ENCODE peak calls at places on chromosome 21, in seven cellular contexts. I is Karpas-422, T is endodermal cell, K is lower lobe of right lung, P is GM23248, Y is PC-9, J is IMR-90. S is an unnamed sample.

GRCh38 chr21:17512245-17513213 is at the start of gene CXADR:
- DNase-seq in I (no peak), T (peak; percentile 97), K (peak; percentile 92), P (peak; percentile 32), Y (peak; percentile 92), J (no peak), S (peak; percentile 97)

GRCh38 chr21:43864313-43864805 is 664 bp upstream of the AGPAT3 start:
- DNase-seq in I (peak; percentile 65), T (peak; percentile 84), K (peak; percentile 79), P (peak; percentile 66), Y (peak; percentile 54), J (peak; percentile 16), S (peak; percentile 94)

GRCh38 chr21:44748621-44749020 is 37.2 kb upstream of the TSPEAR start:
- DNase-seq in I (no peak), T (peak; percentile 93), K (no peak), P (no peak), Y (no peak), J (no peak), S (peak; percentile 93)

GRCh38 chr21:29209696-29210095 is 79.3 kb downstream of the MAP3K7CL start:
- DNase-seq in I (no peak), T (no peak), K (no peak), P (peak; percentile 66), Y (no peak), J (peak; percentile 78), S (no peak)

GRCh38 chr21:39196838-39197237 is 13.6 kb upstream of the PSMG1 start:
- DNase-seq in I (no peak), T (no peak), K (no peak), P (no peak), Y (no peak), J (no peak), S (no peak)

GRCh38 chr21:41764558-41765392 is 2.1 kb downstream of the RIPK4 start:
- DNase-seq in I (no peak), T (peak; percentile 49), K (no peak), P (no peak), Y (peak; percentile 38), J (no peak), S (peak; percentile 43)

GRCh38 chr21:39633043-39633442 is 20.3 kb downstream of the B3GALT5 start:
- DNase-seq in I (no peak), T (no peak), K (no peak), P (peak; percentile 63), Y (no peak), J (peak; percentile 52), S (no peak)

GRCh38 chr21:38869196-38869595 is 63.5 kb downstream of the ETS2 start:
- DNase-seq in I (no peak), T (no peak), K (no peak), P (no peak), Y (no peak), J (no peak), S (no peak)

GRCh38 chr21:19261731-19262367 is 858.3 kb upstream of the TMPRSS15 start:
- DNase-seq in I (no peak), T (no peak), K (no peak), P (no peak), Y (no peak), J (no peak), S (no peak)

GRCh38 chr21:8993284-8993942 is 1528.0 kb upstream of the TPTE start:
- DNase-seq in I (peak; percentile 39), T (no peak), K (no peak), P (no peak), Y (no peak), J (no peak), S (no peak)

GRCh38 chr21:15558884-15559283 is 170.9 kb upstream of the USP25 start:
- DNase-seq in I (no peak), T (no peak), K (no peak), P (no peak), Y (no peak), J (no peak), S (no peak)

GRCh38 chr21:23921670-23922418 is 1685.4 kb downstream of the MRPL39 start:
- DNase-seq in I (no peak), T (no peak), K (no peak), P (no peak), Y (no peak), J (no peak), S (no peak)

GRCh38 chr21:41726970-41727783 is 39.7 kb downstream of the RIPK4 start:
- DNase-seq in I (no peak), T (no peak), K (no peak), P (peak; percentile 89), Y (peak; percentile 89), J (peak; percentile 42), S (peak; percentile 66)

GRCh38 chr21:25518491-25518911 is 88.8 kb downstream of the MRPL39 start:
- DNase-seq in I (no peak), T (peak; percentile 71), K (no peak), P (no peak), Y (no peak), J (no peak), S (no peak)

GRCh38 chr21:29416268-29416667 is 117.5 kb downstream of the BACH1 start:
- DNase-seq in I (no peak), T (no peak), K (no peak), P (peak; percentile 20), Y (no peak), J (no peak), S (no peak)

GRCh38 chr21:38811257-38811656 is 5.5 kb downstream of the ETS2 start:
- DNase-seq in I (no peak), T (no peak), K (no peak), P (peak; percentile 97), Y (no peak), J (peak; percentile 95), S (no peak)

DNA sequence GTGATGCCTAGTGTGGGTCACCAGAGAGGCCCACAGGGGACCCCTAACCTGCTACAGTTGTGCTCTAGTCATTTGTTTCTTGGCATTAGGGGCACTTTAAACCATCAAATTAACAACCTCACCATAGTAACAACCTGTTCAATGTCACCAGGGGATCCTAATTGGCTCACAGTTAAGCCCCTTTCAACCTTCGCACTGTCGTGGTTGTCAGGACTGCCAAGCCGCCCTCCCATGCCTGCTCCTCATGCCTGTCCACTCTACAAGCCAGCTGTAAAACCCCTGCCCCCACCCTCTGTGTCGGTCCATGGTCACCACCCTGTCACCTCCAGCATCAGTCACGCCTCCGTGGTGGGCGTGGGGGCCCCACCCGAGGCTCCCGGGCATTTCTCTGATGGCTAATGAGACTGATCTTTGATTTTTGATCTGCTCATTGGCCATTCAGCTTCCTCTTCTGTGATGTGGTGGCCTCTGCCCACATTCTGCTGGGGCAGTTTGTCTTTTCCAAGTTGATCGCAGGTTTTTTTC is 96.6 kb downstream of the WDR4 start:
- DNase-seq in I (no peak), T (no peak), K (no peak), P (no peak), Y (no peak), J (no peak), S (peak; percentile 56)
- H3K27me3 ChIP-seq in I (no peaks in the 10 kb centered on the region), T (peaks cover 10% of the 10 kb centered on the region), K (no peaks in the 10 kb centered on the region), P (peaks cover 59% of the 10 kb centered on the region), Y (peaks cover 6% of the 10 kb centered on the region), J (peaks cover 53% of the 10 kb centered on the region), S (peaks cover 8% of the 10 kb centered on the region)

GRCh38 chr21:33948096-33948950 is 32.7 kb upstream of the ATP5PO start:
- DNase-seq in I (peak; percentile 66), T (peak; percentile 93), K (peak; percentile 69), P (peak; percentile 79), Y (no peak), J (peak; percentile 30), S (peak; percentile 62)
- H3K4me3 ChIP-seq in I (no peak overlapping the region), T (peak overlapping the region; percentile 62), K (peak overlapping the region; percentile 24), P (peak overlapping the region; percentile 69), Y (peak overlapping the region; percentile 40), J (no peak overlapping the region), S (peak overlapping the region; percentile 16)

GRCh38 chr21:45999581-46000181 is 18.1 kb downstream of the COL6A1 start:
- DNase-seq in I (no peak), T (peak; percentile 26), K (no peak), P (peak; percentile 16), Y (no peak), J (no peak), S (no peak)

GRCh38 chr21:45997495-45998275 is 16.1 kb downstream of the COL6A1 start:
- DNase-seq in I (no peak), T (peak; percentile 42), K (peak; percentile 43), P (no peak), Y (no peak), J (no peak), S (no peak)

GRCh38 chr21:45998871-45999580 is 17.5 kb downstream of the COL6A1 start:
- DNase-seq in I (no peak), T (peak; percentile 35), K (peak; percentile 41), P (no peak), Y (no peak), J (no peak), S (no peak)

GRCh38 chr21:45997205-45997494 is 15.6 kb downstream of the COL6A1 start:
- DNase-seq in I (no peak), T (no peak), K (peak; percentile 42), P (no peak), Y (no peak), J (no peak), S (no peak)

DNA sequence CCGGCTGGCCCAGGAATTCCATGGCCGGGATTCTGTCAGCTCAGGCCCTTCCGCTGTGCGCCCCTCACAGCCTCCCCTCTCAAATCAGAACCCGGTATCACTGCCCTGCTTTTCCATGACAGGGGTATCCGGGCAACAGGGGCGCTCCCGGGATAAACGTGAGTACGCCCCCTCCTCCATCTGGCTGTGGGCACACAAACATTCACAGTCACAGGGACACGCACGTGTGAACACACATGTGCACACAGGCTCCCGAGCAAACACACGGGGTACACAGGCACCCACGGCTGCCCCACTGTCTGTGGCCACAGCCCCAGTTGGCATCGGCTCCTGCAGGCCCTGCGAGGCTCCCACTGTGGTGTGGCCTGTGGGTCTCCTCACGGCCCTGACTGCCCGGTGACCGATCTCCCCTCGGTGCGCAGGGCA is 16.7 kb downstream of the COL6A1 start:
- DNase-seq in I (no peak), T (no peak), K (no peak), P (no peak), Y (no peak), J (no peak), S (no peak)
- H3K36me3 ChIP-seq in I (no peaks in the 10 kb centered on the region), T (no peaks in the 10 kb centered on the region), K (peaks cover 42% of the 10 kb centered on the region), P (peaks cover 24% of the 10 kb centered on the region), Y (no peaks in the 10 kb centered on the region), J (peaks cover 97% of the 10 kb centered on the region), S (no peaks in the 10 kb centered on the region)

GRCh38 chr21:31993826-31994791 is 121.3 kb downstream of the HUNK start:
- DNase-seq in I (no peak), T (no peak), K (no peak), P (peak; percentile 25), Y (no peak), J (peak; percentile 33), S (no peak)

GRCh38 chr21:31987696-31988095 is 114.9 kb downstream of the HUNK start:
- DNase-seq in I (no peak), T (no peak), K (no peak), P (no peak), Y (no peak), J (no peak), S (no peak)

GRCh38 chr21:31988492-31989285 is 115.9 kb downstream of the HUNK start:
- DNase-seq in I (no peak), T (no peak), K (no peak), P (peak; percentile 73), Y (no peak), J (peak; percentile 32), S (no peak)

GRCh38 chr21:31991356-31992331 is 118.8 kb downstream of the HUNK start:
- DNase-seq in I (no peak), T (peak; percentile 85), K (no peak), P (no peak), Y (no peak), J (no peak), S (peak; percentile 63)

DNA sequence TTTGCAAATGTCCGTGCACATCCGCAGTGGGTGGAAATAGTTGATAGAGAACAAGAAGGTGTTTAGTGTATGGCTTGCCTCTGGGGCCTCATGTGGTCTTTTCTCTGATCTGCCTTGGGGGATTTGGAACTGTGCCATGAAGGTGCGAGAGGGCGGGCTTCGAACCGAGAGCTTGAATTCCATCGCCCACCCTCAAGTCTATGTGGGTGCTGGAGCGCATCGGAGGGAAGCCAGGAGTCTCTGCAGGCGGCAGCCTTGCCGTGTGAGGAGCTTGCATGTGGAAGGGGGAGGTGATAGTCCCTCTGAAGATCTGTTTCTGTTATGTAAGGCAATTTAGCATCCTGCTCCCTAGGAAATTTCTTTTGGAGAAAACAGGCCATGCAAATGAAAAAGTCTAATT is 119.6 kb downstream of the HUNK start:
- DNase-seq in I (no peak), T (no peak), K (no peak), P (no peak), Y (no peak), J (no peak), S (no peak)
- H3K27me3 ChIP-seq in I (no peaks in the 10 kb centered on the region), T (no peaks in the 10 kb centered on the region), K (no peaks in the 10 kb centered on the region), P (no peaks in the 10 kb centered on the region), Y (peaks cover 50% of the 10 kb centered on the region), J (no peaks in the 10 kb centered on the region), S (no peaks in the 10 kb centered on the region)

S was measured in H7.